ENCODE peak calls at places on chromosomes 3 and 15, in ten cellular contexts. One of them, this sample, is unnamed. For H3K4me1, the result is how much of the 10 kb centered on the place peaks cover.

GRCh38 chr3:112131111-112131510 is 1.9 kb downstream of the GCSAM start:
- DNase-seq in sigmoid colon: no peak
- DNase-seq in testis: no peak
- DNase-seq in uterus: no peak
- DNase-seq in A673: no peak
- DNase-seq in RWPE2: no peak
- DNase-seq in CD4-positive, alpha-beta memory T cell: no peak
- DNase-seq in effector memory CD4-positive, alpha-beta T cell: no peak
- DNase-seq in GM23248: no peak
- DNase-seq in ovary: no peak
- DNase-seq in this sample: no peak

GRCh38 chr3:78506581-78507195 is 1261.1 kb downstream of the ROBO1 start:
- DNase-seq in sigmoid colon: no peak
- DNase-seq in testis: no peak
- DNase-seq in uterus: no peak
- DNase-seq in A673: no peak
- DNase-seq in RWPE2: no peak
- DNase-seq in CD4-positive, alpha-beta memory T cell: no peak
- DNase-seq in effector memory CD4-positive, alpha-beta T cell: no peak
- DNase-seq in GM23248: no peak
- DNase-seq in ovary: no peak
- DNase-seq in this sample: no peak

GRCh38 chr15:73691398-73691797 is 7.2 kb downstream of the CD276 start:
- DNase-seq in sigmoid colon: peak
- DNase-seq in testis: peak
- DNase-seq in uterus: peak
- DNase-seq in A673: peak
- DNase-seq in RWPE2: peak
- DNase-seq in CD4-positive, alpha-beta memory T cell: no peak
- DNase-seq in effector memory CD4-positive, alpha-beta T cell: no peak
- DNase-seq in GM23248: peak
- DNase-seq in ovary: no peak
- DNase-seq in this sample: no peak

GRCh38 chr3:48426944-48427629 is 2.8 kb downstream of the PLXNB1 start:
- DNase-seq in sigmoid colon: no peak
- DNase-seq in testis: peak
- DNase-seq in uterus: no peak
- DNase-seq in A673: no peak
- DNase-seq in RWPE2: no peak
- DNase-seq in CD4-positive, alpha-beta memory T cell: no peak
- DNase-seq in effector memory CD4-positive, alpha-beta T cell: no peak
- DNase-seq in GM23248: peak
- DNase-seq in ovary: no peak
- DNase-seq in this sample: peak

GRCh38 chr3:59820352-59820934 is 770.6 kb upstream of the CFAP20DC start:
- DNase-seq in sigmoid colon: no peak
- DNase-seq in testis: no peak
- DNase-seq in uterus: no peak
- DNase-seq in A673: no peak
- DNase-seq in RWPE2: no peak
- DNase-seq in CD4-positive, alpha-beta memory T cell: no peak
- DNase-seq in effector memory CD4-positive, alpha-beta T cell: no peak
- DNase-seq in GM23248: peak
- DNase-seq in ovary: no peak
- DNase-seq in this sample: no peak

GRCh38 chr3:17500618-17501017 is 241.8 kb downstream of the TBC1D5 start:
- DNase-seq in sigmoid colon: no peak
- DNase-seq in testis: no peak
- DNase-seq in uterus: no peak
- DNase-seq in A673: no peak
- DNase-seq in RWPE2: no peak
- DNase-seq in CD4-positive, alpha-beta memory T cell: no peak
- DNase-seq in effector memory CD4-positive, alpha-beta T cell: no peak
- DNase-seq in GM23248: peak
- DNase-seq in ovary: no peak
- DNase-seq in this sample: no peak

GRCh38 chr3:60101628-60102027 is 1051.8 kb upstream of the CFAP20DC start:
- DNase-seq in sigmoid colon: no peak
- DNase-seq in testis: peak
- DNase-seq in uterus: no peak
- DNase-seq in A673: no peak
- DNase-seq in RWPE2: no peak
- DNase-seq in CD4-positive, alpha-beta memory T cell: no peak
- DNase-seq in effector memory CD4-positive, alpha-beta T cell: no peak
- DNase-seq in GM23248: no peak
- DNase-seq in ovary: no peak
- DNase-seq in this sample: peak

GRCh38 chr15:77504310-77504709 is 83.6 kb downstream of the HMG20A start:
- DNase-seq in sigmoid colon: peak
- DNase-seq in testis: peak
- DNase-seq in uterus: no peak
- DNase-seq in A673: peak
- DNase-seq in RWPE2: no peak
- DNase-seq in CD4-positive, alpha-beta memory T cell: no peak
- DNase-seq in effector memory CD4-positive, alpha-beta T cell: no peak
- DNase-seq in GM23248: no peak
- DNase-seq in ovary: no peak
- DNase-seq in this sample: no peak

GRCh38 chr3:52492059-52492458 is 3.1 kb upstream of the STAB1 start:
- DNase-seq in sigmoid colon: no peak
- DNase-seq in testis: no peak
- DNase-seq in uterus: no peak
- DNase-seq in A673: no peak
- DNase-seq in RWPE2: no peak
- DNase-seq in CD4-positive, alpha-beta memory T cell: no peak
- DNase-seq in effector memory CD4-positive, alpha-beta T cell: no peak
- DNase-seq in GM23248: no peak
- DNase-seq in ovary: no peak
- DNase-seq in this sample: no peak

GRCh38 chr3:140344601-140345000 is 333.3 kb upstream of the TRIM42 start:
- DNase-seq in sigmoid colon: no peak
- DNase-seq in testis: no peak
- DNase-seq in uterus: no peak
- DNase-seq in A673: no peak
- DNase-seq in RWPE2: no peak
- DNase-seq in CD4-positive, alpha-beta memory T cell: no peak
- DNase-seq in effector memory CD4-positive, alpha-beta T cell: no peak
- DNase-seq in GM23248: no peak
- DNase-seq in ovary: no peak
- DNase-seq in this sample: no peak

GRCh38 chr3:174046311-174046710 is 648.8 kb downstream of the NLGN1 start:
- DNase-seq in sigmoid colon: no peak
- DNase-seq in testis: no peak
- DNase-seq in uterus: no peak
- DNase-seq in A673: no peak
- DNase-seq in RWPE2: no peak
- DNase-seq in CD4-positive, alpha-beta memory T cell: no peak
- DNase-seq in effector memory CD4-positive, alpha-beta T cell: no peak
- DNase-seq in GM23248: no peak
- DNase-seq in ovary: no peak
- DNase-seq in this sample: no peak

GRCh38 chr3:12985148-12985547 is 88.1 kb downstream of the IQSEC1 start:
- DNase-seq in sigmoid colon: no peak
- DNase-seq in testis: no peak
- DNase-seq in uterus: no peak
- DNase-seq in A673: no peak
- DNase-seq in RWPE2: no peak
- DNase-seq in CD4-positive, alpha-beta memory T cell: no peak
- DNase-seq in effector memory CD4-positive, alpha-beta T cell: no peak
- DNase-seq in GM23248: no peak
- DNase-seq in ovary: no peak
- DNase-seq in this sample: no peak

GRCh38 chr3:186211101-186211500 is 102.2 kb upstream of the ETV5 start:
- DNase-seq in sigmoid colon: no peak
- DNase-seq in testis: no peak
- DNase-seq in uterus: no peak
- DNase-seq in A673: no peak
- DNase-seq in RWPE2: no peak
- DNase-seq in CD4-positive, alpha-beta memory T cell: no peak
- DNase-seq in effector memory CD4-positive, alpha-beta T cell: no peak
- DNase-seq in GM23248: no peak
- DNase-seq in ovary: no peak
- DNase-seq in this sample: no peak

GRCh38 chr3:186213946-186214345 is 105.1 kb upstream of the ETV5 start:
- DNase-seq in sigmoid colon: no peak
- DNase-seq in testis: no peak
- DNase-seq in uterus: no peak
- DNase-seq in A673: no peak
- DNase-seq in RWPE2: no peak
- DNase-seq in CD4-positive, alpha-beta memory T cell: no peak
- DNase-seq in effector memory CD4-positive, alpha-beta T cell: no peak
- DNase-seq in GM23248: no peak
- DNase-seq in ovary: no peak
- DNase-seq in this sample: no peak

GRCh38 chr3:186209810-186210752 is 101.2 kb upstream of the ETV5 start:
- DNase-seq in sigmoid colon: peak
- DNase-seq in testis: peak
- DNase-seq in uterus: peak
- DNase-seq in A673: peak
- DNase-seq in RWPE2: no peak
- DNase-seq in CD4-positive, alpha-beta memory T cell: no peak
- DNase-seq in effector memory CD4-positive, alpha-beta T cell: no peak
- DNase-seq in GM23248: peak
- DNase-seq in ovary: peak
- DNase-seq in this sample: peak

GRCh38 chr3:186214670-186215069 is 105.8 kb upstream of the ETV5 start:
- DNase-seq in sigmoid colon: no peak
- DNase-seq in testis: no peak
- DNase-seq in uterus: no peak
- DNase-seq in A673: no peak
- DNase-seq in RWPE2: no peak
- DNase-seq in CD4-positive, alpha-beta memory T cell: no peak
- DNase-seq in effector memory CD4-positive, alpha-beta T cell: no peak
- DNase-seq in GM23248: no peak
- DNase-seq in ovary: no peak
- DNase-seq in this sample: no peak

GRCh38 chr3:186212611-186213010 is 103.7 kb upstream of the ETV5 start:
- DNase-seq in sigmoid colon: no peak
- DNase-seq in testis: no peak
- DNase-seq in uterus: no peak
- DNase-seq in A673: no peak
- DNase-seq in RWPE2: no peak
- DNase-seq in CD4-positive, alpha-beta memory T cell: no peak
- DNase-seq in effector memory CD4-positive, alpha-beta T cell: no peak
- DNase-seq in GM23248: no peak
- DNase-seq in ovary: no peak
- DNase-seq in this sample: no peak
- H3K4me1 ChIP-seq in sigmoid colon: under half
- H3K4me1 ChIP-seq in testis: under half
- H3K4me1 ChIP-seq in uterus: under half
- H3K4me1 ChIP-seq in A673: under half
- H3K4me1 ChIP-seq in RWPE2: under half
- H3K4me1 ChIP-seq in CD4-positive, alpha-beta memory T cell: under half
- H3K4me1 ChIP-seq in effector memory CD4-positive, alpha-beta T cell: under half
- H3K4me1 ChIP-seq in GM23248: under half
- H3K4me1 ChIP-seq in ovary: under half
- H3K4me1 ChIP-seq in this sample: under half

DNA sequence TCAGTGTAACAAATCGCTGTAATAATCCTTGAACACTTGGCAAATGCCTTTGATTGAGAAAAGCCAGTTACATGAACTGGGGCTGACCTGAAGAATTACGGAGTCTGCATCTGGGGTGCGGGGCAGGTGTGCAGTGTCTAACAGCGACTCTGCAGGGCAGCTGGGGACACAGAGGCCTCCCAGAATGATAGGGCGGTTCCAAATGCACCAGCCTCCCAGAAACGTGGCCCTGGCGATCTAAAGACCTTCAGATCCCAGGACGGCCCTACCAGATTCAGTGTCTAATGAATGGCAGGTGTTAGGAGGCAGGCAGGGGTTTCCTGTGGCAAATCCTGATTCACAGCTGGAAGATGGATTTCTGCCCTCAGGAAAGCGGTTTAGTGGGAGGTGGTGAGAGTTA is 100.6 kb upstream of the RGMA start:
- DNase-seq in sigmoid colon: no peak
- DNase-seq in testis: no peak
- DNase-seq in uterus: no peak
- DNase-seq in A673: no peak
- DNase-seq in RWPE2: no peak
- DNase-seq in CD4-positive, alpha-beta memory T cell: no peak
- DNase-seq in effector memory CD4-positive, alpha-beta T cell: no peak
- DNase-seq in GM23248: no peak
- DNase-seq in ovary: no peak
- DNase-seq in this sample: no peak
- H3K27ac ChIP-seq in sigmoid colon: no peak
- H3K27ac ChIP-seq in testis: no peak
- H3K27ac ChIP-seq in uterus: no peak
- H3K27ac ChIP-seq in A673: no peak
- H3K27ac ChIP-seq in RWPE2: no peak
- H3K27ac ChIP-seq in CD4-positive, alpha-beta memory T cell: no peak
- H3K27ac ChIP-seq in effector memory CD4-positive, alpha-beta T cell: no peak
- H3K27ac ChIP-seq in GM23248: no peak
- H3K27ac ChIP-seq in ovary: no peak
- H3K27ac ChIP-seq in this sample: no peak

DNA sequence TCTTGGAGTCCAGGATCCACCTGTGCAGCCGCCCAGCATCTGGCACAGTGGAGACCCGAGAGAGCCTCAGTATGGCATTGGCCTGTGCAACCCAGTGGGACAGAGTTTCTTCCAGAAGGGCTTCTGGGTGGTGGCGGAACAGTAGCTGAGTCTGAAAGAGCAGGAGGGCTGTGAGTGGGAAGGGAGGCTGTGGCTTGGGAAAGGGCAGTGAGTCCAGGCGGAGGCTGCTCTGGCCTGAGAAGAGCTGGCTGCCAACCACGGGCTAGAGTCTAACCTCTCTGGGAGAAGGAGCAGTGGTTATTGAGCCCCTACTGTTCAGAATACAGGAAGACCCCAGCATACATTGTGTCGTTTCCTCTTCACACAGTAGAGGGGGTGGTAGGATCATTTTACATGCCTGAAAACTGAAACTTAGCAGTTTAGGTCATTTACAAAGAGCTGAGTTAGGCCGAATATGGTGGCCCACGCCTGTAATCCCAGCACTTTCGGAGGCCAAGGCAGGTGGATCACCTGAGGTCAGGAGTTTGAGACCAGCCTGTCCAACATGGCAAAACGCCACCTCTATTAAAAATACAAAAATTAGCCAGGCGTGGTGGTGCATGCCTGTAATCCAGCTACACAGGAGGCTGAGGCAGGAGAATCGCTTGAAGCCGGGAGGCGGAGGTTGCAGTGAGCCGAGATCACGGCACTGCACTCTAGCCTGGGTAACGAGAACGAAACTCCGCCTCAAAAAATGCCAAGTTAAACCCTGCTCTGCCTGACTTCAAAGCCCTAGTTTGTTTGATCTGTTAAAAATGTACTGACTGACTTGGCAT is 3.2 kb downstream of the AEN start:
- DNase-seq in sigmoid colon: peak
- DNase-seq in testis: no peak
- DNase-seq in uterus: no peak
- DNase-seq in A673: peak
- DNase-seq in RWPE2: no peak
- DNase-seq in CD4-positive, alpha-beta memory T cell: peak
- DNase-seq in effector memory CD4-positive, alpha-beta T cell: peak
- DNase-seq in GM23248: peak
- DNase-seq in ovary: no peak
- DNase-seq in this sample: no peak
- H3K4me3 ChIP-seq in sigmoid colon: no peak
- H3K4me3 ChIP-seq in testis: no peak
- H3K4me3 ChIP-seq in uterus: no peak
- H3K4me3 ChIP-seq in A673: peak
- H3K4me3 ChIP-seq in RWPE2: no peak
- H3K4me3 ChIP-seq in CD4-positive, alpha-beta memory T cell: peak
- H3K4me3 ChIP-seq in effector memory CD4-positive, alpha-beta T cell: peak
- H3K4me3 ChIP-seq in GM23248: peak
- H3K4me3 ChIP-seq in ovary: no peak
- H3K4me3 ChIP-seq in this sample: no peak

GRCh38 chr15:68626283-68626682 is 47.5 kb downstream of the CORO2B start:
- DNase-seq in sigmoid colon: no peak
- DNase-seq in testis: no peak
- DNase-seq in uterus: no peak
- DNase-seq in A673: no peak
- DNase-seq in RWPE2: no peak
- DNase-seq in CD4-positive, alpha-beta memory T cell: no peak
- DNase-seq in effector memory CD4-positive, alpha-beta T cell: no peak
- DNase-seq in GM23248: no peak
- DNase-seq in ovary: no peak
- DNase-seq in this sample: no peak
- H3K4me1 ChIP-seq in sigmoid colon: under half
- H3K4me1 ChIP-seq in testis: under half
- H3K4me1 ChIP-seq in uterus: under half
- H3K4me1 ChIP-seq in A673: under half
- H3K4me1 ChIP-seq in RWPE2: under half
- H3K4me1 ChIP-seq in CD4-positive, alpha-beta memory T cell: under half
- H3K4me1 ChIP-seq in effector memory CD4-positive, alpha-beta T cell: under half
- H3K4me1 ChIP-seq in GM23248: under half
- H3K4me1 ChIP-seq in ovary: under half
- H3K4me1 ChIP-seq in this sample: under half

This sample was measured in pancreas.